ENCODE peak calls at places on chromosomes 2 and 18, in five cellular contexts. G, V, R, L and W are unnamed samples.

GRCh38 chr18:73564073-73564472 is 583.6 kb downstream of the FBXO15 start:
- DNase-seq in G (no peak), V (no peak), R (no peak), L (peak; percentile 49), W (peak; percentile 34)

GRCh38 chr18:58316943-58317342 is 272.9 kb downstream of the NEDD4L start:
- DNase-seq in G (peak; percentile 60), V (peak; percentile 21), R (no peak), L (no peak), W (no peak)

GRCh38 chr2:103161456-103162289 is 399.8 kb downstream of the TMEM182 start:
- DNase-seq in G (peak; percentile 66), V (no peak), R (no peak), L (peak; percentile 32), W (peak; percentile 14)

GRCh38 chr18:63043516-63043915 is 276.1 kb downstream of the BCL2 start:
- DNase-seq in G (no peak), V (no peak), R (no peak), L (peak; percentile 33), W (peak; percentile 7)

GRCh38 chr2:40666438-40666837 is 214.5 kb upstream of the SLC8A1 start:
- DNase-seq in G (no peak), V (no peak), R (no peak), L (no peak), W (peak; percentile 63)

GRCh38 chr2:238504181-238504711 is 77.5 kb downstream of the ASB1 start:
- DNase-seq in G (no peak), V (no peak), R (no peak), L (no peak), W (no peak)

GRCh38 chr2:172554352-172555271 is 1.3 kb upstream of the PDK1 start:
- DNase-seq in G (peak; percentile 71), V (no peak), R (no peak), L (no peak), W (no peak)

GRCh38 chr2:3267549-3267867 is 110.1 kb downstream of the EIPR1 start:
- DNase-seq in G (no peak), V (no peak), R (no peak), L (no peak), W (no peak)

GRCh38 chr2:152781210-152781609 is 62.8 kb downstream of the ARL6IP6 start:
- DNase-seq in G (no peak), V (no peak), R (no peak), L (no peak), W (no peak)

GRCh38 chr18:24868760-24869237 is 408.4 kb downstream of the HRH4 start:
- DNase-seq in G (no peak), V (no peak), R (no peak), L (no peak), W (peak; percentile 29)

GRCh38 chr2:216014006-216014405 is 655 bp upstream of the MREG start:
- DNase-seq in G (no peak), V (no peak), R (no peak), L (no peak), W (no peak)

GRCh38 chr2:128404709-128405466 is 86.2 kb upstream of the HS6ST1 start:
- DNase-seq in G (peak; percentile 16), V (no peak), R (no peak), L (no peak), W (no peak)

GRCh38 chr2:114614599-114614998 is 172.2 kb downstream of the DPP10 start:
- DNase-seq in G (no peak), V (no peak), R (no peak), L (no peak), W (no peak)

GRCh38 chr2:176558574-176559140 is 289.4 kb downstream of the MTX2 start:
- DNase-seq in G (no peak), V (no peak), R (no peak), L (no peak), W (no peak)

GRCh38 chr2:36352024-36352398 is 3.6 kb upstream of the CRIM1 start:
- DNase-seq in G (peak; percentile 66), V (peak; percentile 41), R (no peak), L (no peak), W (no peak)

GRCh38 chr2:20661981-20662937 is 4.7 kb upstream of the GDF7 start:
- DNase-seq in G (no peak), V (no peak), R (no peak), L (no peak), W (no peak)

GRCh38 chr2:42562474-42563144 is 5.8 kb upstream of the MTA3 start:
- DNase-seq in G (no peak), V (no peak), R (no peak), L (no peak), W (no peak)

GRCh38 chr2:177254433-177255226 is 9.9 kb downstream of the NFE2L2 start:
- DNase-seq in G (peak; percentile 94), V (no peak), R (peak; percentile 44), L (peak; percentile 38), W (no peak)

GRCh38 chr2:100747551-100747950 is 72.4 kb upstream of the NPAS2 start:
- DNase-seq in G (no peak), V (no peak), R (no peak), L (no peak), W (no peak)

GRCh38 chr2:209476367-209477191 is 52.7 kb downstream of the MAP2 start:
- DNase-seq in G (no peak), V (no peak), R (no peak), L (no peak), W (no peak)

GRCh38 chr2:202056611-202057010 is 16.4 kb upstream of the KIAA2012 start:
- DNase-seq in G (no peak), V (peak; percentile 11), R (no peak), L (peak; percentile 32), W (no peak)

GRCh38 chr2:199457147-199458016 is at the start of gene SATB2:
- DNase-seq in G (peak; percentile 85), V (no peak), R (peak; percentile 42), L (peak; percentile 37), W (no peak)

GRCh38 chr2:23452853-23453420 is 68.0 kb downstream of the KLHL29 start:
- DNase-seq in G (no peak), V (peak; percentile 69), R (no peak), L (peak; percentile 36), W (no peak)

GRCh38 chr18:80259610-80260009 is 12.3 kb upstream of the PARD6G start:
- DNase-seq in G (no peak), V (no peak), R (no peak), L (no peak), W (no peak)

GRCh38 chr2:179438653-179439052 is 174.0 kb upstream of the SESTD1 start:
- DNase-seq in G (no peak), V (no peak), R (no peak), L (no peak), W (no peak)

GRCh38 chr2:183505911-183506310 is 381.7 kb downstream of the NUP35 start:
- DNase-seq in G (no peak), V (no peak), R (no peak), L (no peak), W (no peak)

GRCh38 chr2:769771-770170 is 92.6 kb upstream of the TMEM18 start:
- DNase-seq in G (no peak), V (no peak), R (no peak), L (peak; percentile 22), W (no peak)

GRCh38 chr2:29463181-29463900 is 348.1 kb downstream of the CLIP4 start:
- DNase-seq in G (no peak), V (no peak), R (no peak), L (peak; percentile 64), W (peak; percentile 73)

GRCh38 chr2:20501974-20502373 is 55.1 kb downstream of the RHOB start:
- DNase-seq in G (no peak), V (no peak), R (no peak), L (peak; percentile 88), W (peak; percentile 99)

GRCh38 chr2:19141234-19142004 is 217.0 kb downstream of the OSR1 start:
- DNase-seq in G (no peak), V (no peak), R (no peak), L (no peak), W (no peak)

GRCh38 chr2:232061265-232061664 is 99.8 kb downstream of the DIS3L2 start:
- DNase-seq in G (no peak), V (no peak), R (no peak), L (no peak), W (no peak)

GRCh38 chr2:235709969-235710879 is 216.4 kb downstream of the AGAP1 start:
- DNase-seq in G (no peak), V (no peak), R (no peak), L (no peak), W (no peak)

GRCh38 chr2:118841828-118842461 is 5.5 kb downstream of the EN1 start:
- DNase-seq in G (peak; percentile 70), V (no peak), R (no peak), L (no peak), W (no peak)
- H3K4me3 ChIP-seq in G (no peak overlapping the region), V (peak overlapping the region; percentile 33), R (peak overlapping the region; percentile 57), L (no peak overlapping the region), W (no peak overlapping the region)

DNA sequence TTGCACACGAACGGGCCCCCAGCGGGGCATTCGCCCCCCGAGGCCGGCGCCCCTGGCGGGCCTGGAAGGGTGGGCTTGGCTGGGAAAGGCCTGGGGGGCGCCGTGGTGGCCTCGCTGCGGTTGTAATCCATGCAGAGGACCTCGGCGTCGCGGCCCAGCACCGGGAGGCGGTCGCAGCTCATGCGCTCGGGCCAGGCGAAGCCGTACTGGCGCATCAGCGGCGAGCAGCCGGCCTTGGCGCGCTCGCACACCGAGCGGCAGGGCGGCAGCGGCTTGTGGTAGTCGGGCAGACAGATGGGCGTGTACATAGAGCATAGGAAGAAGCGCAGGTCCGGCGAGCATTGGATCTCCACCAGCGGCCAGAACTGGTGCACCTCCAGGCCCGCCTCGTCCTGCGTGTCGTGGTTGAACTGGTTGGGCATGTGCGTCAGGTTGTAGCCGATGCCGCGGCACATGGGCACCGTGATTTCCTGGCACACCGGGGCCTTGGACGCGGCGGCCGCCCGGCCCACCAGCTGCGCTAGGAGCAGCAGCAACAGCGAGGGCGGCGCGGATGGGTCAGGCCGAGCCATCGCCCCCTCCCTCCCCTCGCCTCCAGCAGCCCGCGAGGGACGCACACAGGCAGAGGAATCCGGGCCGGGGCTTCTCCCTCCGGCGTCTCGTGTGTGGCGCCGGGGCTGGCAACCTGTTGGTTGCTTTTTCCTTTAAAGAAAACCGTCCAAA is 1.4 kb downstream of the FZD5 start:
- DNase-seq in G (peak; percentile 75), V (peak; percentile 31), R (peak; percentile 54), L (no peak), W (no peak)
- H3K4me3 ChIP-seq in G (peak overlapping the region; percentile 95), V (peak overlapping the region; percentile 63), R (peak overlapping the region; percentile 93), L (peak overlapping the region; percentile 62), W (peak overlapping the region; percentile 60)

GRCh38 chr2:139394801-139395200 is 614.6 kb upstream of the NXPH2 start:
- DNase-seq in G (no peak), V (no peak), R (no peak), L (no peak), W (no peak)
- H3K4me3 ChIP-seq in G (no peak overlapping the region), V (no peak overlapping the region), R (no peak overlapping the region), L (no peak overlapping the region), W (no peak overlapping the region)

DNA sequence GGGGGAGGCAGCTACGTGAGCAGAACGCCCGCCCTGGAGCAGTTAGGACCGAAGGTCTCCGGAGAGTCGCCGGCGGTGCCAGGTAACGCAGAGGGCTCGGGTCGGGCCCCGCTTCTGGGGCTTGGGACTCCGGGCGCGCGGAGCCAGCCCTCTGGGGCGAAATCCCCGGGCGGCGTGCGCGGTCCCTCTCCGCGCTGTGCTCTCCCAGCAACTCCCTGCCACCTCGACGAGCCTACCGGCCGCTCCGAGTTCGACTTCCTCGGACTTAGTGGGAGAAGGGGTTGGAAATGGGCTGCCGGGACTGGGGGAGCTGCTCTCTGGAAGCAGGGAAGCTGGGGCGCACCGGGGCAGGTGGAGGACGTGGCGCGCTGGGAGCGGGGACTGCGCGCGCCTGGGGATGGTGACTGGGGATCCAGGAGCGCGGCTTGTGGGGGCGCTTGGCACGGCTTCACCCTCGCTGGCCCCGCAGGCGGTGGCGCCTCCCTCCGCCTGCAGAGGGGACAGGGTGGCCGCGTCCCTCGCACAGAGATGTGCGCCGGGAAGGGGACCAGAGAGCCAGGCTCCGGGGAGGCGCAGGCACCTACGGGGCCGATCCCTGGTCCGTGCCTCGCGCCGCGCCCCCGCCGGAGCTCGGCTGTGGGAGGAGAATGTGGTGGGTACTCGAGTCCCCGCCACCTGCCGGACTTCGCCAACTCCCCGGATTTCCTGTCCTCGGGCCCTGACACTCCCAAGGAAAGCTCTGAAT is 688 bp downstream of the CDH20 start:
- DNase-seq in G (peak; percentile 83), V (no peak), R (no peak), L (no peak), W (no peak)
- H3K4me3 ChIP-seq in G (peak overlapping the region; percentile 84), V (no peak overlapping the region), R (peak overlapping the region; percentile 22), L (peak overlapping the region; percentile 58), W (peak overlapping the region; percentile 60)